ENCODE peak calls at places on chromosomes 6 and 20, in four cellular contexts. W, N, G and U are unnamed samples.

GRCh38 chr6:170144952-170145587 is 145.8 kb downstream of the DLL1 start:
- DNase-seq in W (no peak), N (peak), G (no peak), U (no peak)

GRCh38 chr6:38725414-38726183 is 10.5 kb downstream of the DNAH8 start:
- DNase-seq in W (no peak), N (no peak), G (no peak), U (no peak)

GRCh38 chr20:11993886-11994466 is 76.3 kb downstream of the BTBD3 start:
- DNase-seq in W (peak), N (no peak), G (no peak), U (no peak)

GRCh38 chr6:131995924-131996323 is 44.8 kb upstream of the CCN2 start:
- DNase-seq in W (no peak), N (peak), G (no peak), U (no peak)

GRCh38 chr20:57701651-57702050 is 8.2 kb downstream of the PMEPA1 start:
- DNase-seq in W (no peak), N (no peak), G (no peak), U (no peak)

GRCh38 chr20:64151634-64152530 is 12.4 kb upstream of the MYT1 start:
- DNase-seq in W (no peak), N (peak), G (no peak), U (peak)

GRCh38 chr20:35093245-35093884 is 758 bp upstream of the TRPC4AP start:
- DNase-seq in W (no peak), N (peak), G (no peak), U (no peak)

GRCh38 chr6:70538364-70538763 is 28.4 kb upstream of the SDHAF4 start:
- DNase-seq in W (no peak), N (no peak), G (peak), U (no peak)

GRCh38 chr6:154548130-154548830 is 37.8 kb upstream of the CNKSR3 start:
- DNase-seq in W (peak), N (no peak), G (no peak), U (peak)

GRCh38 chr6:328184-328670 is 35.9 kb downstream of the DUSP22 start:
- DNase-seq in W (no peak), N (peak), G (peak), U (peak)

GRCh38 chr6:157726892-157727628 is 96.0 kb upstream of the SNX9 start:
- DNase-seq in W (no peak), N (no peak), G (no peak), U (no peak)

GRCh38 chr6:31878222-31878621 is 575 bp downstream of the SLC44A4 start:
- DNase-seq in W (no peak), N (no peak), G (no peak), U (no peak)

GRCh38 chr20:50513169-50514034 is 3.2 kb downstream of the PTPN1 start:
- DNase-seq in W (no peak), N (peak), G (no peak), U (no peak)

GRCh38 chr6:47066418-47066817 is 24.3 kb upstream of the ADGRF1 start:
- DNase-seq in W (no peak), N (peak), G (no peak), U (no peak)

GRCh38 chr6:64289946-64290345 is 654.3 kb downstream of the PHF3 start:
- DNase-seq in W (no peak), N (no peak), G (no peak), U (no peak)

GRCh38 chr6:102026649-102027048 is 633.1 kb downstream of the GRIK2 start:
- DNase-seq in W (no peak), N (no peak), G (no peak), U (no peak)

GRCh38 chr6:11429577-11429976 is 108.0 kb upstream of the TMEM170B start:
- DNase-seq in W (no peak), N (no peak), G (no peak), U (no peak)

GRCh38 chr6:89716532-89716931 is 78.0 kb upstream of the LYRM2 start:
- DNase-seq in W (no peak), N (peak), G (no peak), U (no peak)

GRCh38 chr20:32891926-32892660 is 33.4 kb downstream of the EFCAB8 start:
- DNase-seq in W (no peak), N (no peak), G (no peak), U (no peak)

GRCh38 chr20:62766716-62767115 is 29.6 kb upstream of the MRGBP start:
- DNase-seq in W (peak), N (peak), G (no peak), U (peak)

GRCh38 chr6:47654255-47654654 is 44.1 kb upstream of the ADGRF4 start:
- DNase-seq in W (no peak), N (peak), G (no peak), U (no peak)

GRCh38 chr6:104648347-104648746 is 211.4 kb downstream of the HACE1 start:
- DNase-seq in W (no peak), N (no peak), G (no peak), U (no peak)

GRCh38 chr6:46653439-46653942 is 716 bp downstream of the SLC25A27 start:
- DNase-seq in W (no peak), N (no peak), G (no peak), U (no peak)

GRCh38 chr6:48423640-48424365 is 312.8 kb upstream of the PTCHD4 start:
- DNase-seq in W (no peak), N (no peak), G (no peak), U (no peak)

GRCh38 chr6:110180228-110181008 is at the start of gene CDC40:
- DNase-seq in W (peak), N (no peak), G (no peak), U (peak)

GRCh38 chr6:34743625-34744293 is 13.5 kb upstream of the SNRPC start:
- DNase-seq in W (no peak), N (peak), G (no peak), U (no peak)